ENCODE peak calls at places on chromosomes 2 and 18, in seven cellular contexts. One of them, this sample, is unnamed.

GRCh38 chr2:56199492-56199891 is 15.7 kb downstream of the CCDC85A start:
- DNase-seq in Peyer's patch: no peak
- DNase-seq in CD4-positive, alpha-beta T cell: no peak
- DNase-seq in activated B cell treated with CpG ODN at 0.5 μM for 24 hours: no peak
- DNase-seq in right lobe of liver: no peak
- DNase-seq in cardiac fibroblast: peak
- DNase-seq in CD8-positive, alpha-beta T cell: no peak
- DNase-seq in this sample: no peak

GRCh38 chr18:26655614-26656400 is 107.5 kb upstream of the KCTD1 start:
- DNase-seq in Peyer's patch: no peak
- DNase-seq in CD4-positive, alpha-beta T cell: no peak
- DNase-seq in activated B cell treated with CpG ODN at 0.5 μM for 24 hours: no peak
- DNase-seq in right lobe of liver: peak
- DNase-seq in cardiac fibroblast: peak
- DNase-seq in CD8-positive, alpha-beta T cell: no peak
- DNase-seq in this sample: no peak

GRCh38 chr2:132969371-132969985 is 299.5 kb upstream of the LYPD1 start:
- DNase-seq in Peyer's patch: no peak
- DNase-seq in CD4-positive, alpha-beta T cell: no peak
- DNase-seq in activated B cell treated with CpG ODN at 0.5 μM for 24 hours: no peak
- DNase-seq in right lobe of liver: no peak
- DNase-seq in cardiac fibroblast: no peak
- DNase-seq in CD8-positive, alpha-beta T cell: no peak
- DNase-seq in this sample: no peak

GRCh38 chr2:110732422-110733413 is at the start of gene ACOXL:
- DNase-seq in Peyer's patch: no peak
- DNase-seq in CD4-positive, alpha-beta T cell: no peak
- DNase-seq in activated B cell treated with CpG ODN at 0.5 μM for 24 hours: no peak
- DNase-seq in right lobe of liver: no peak
- DNase-seq in cardiac fibroblast: no peak
- DNase-seq in CD8-positive, alpha-beta T cell: no peak
- DNase-seq in this sample: no peak

GRCh38 chr2:96114903-96115581 is 1.3 kb downstream of the ADRA2B start:
- DNase-seq in Peyer's patch: no peak
- DNase-seq in CD4-positive, alpha-beta T cell: no peak
- DNase-seq in activated B cell treated with CpG ODN at 0.5 μM for 24 hours: no peak
- DNase-seq in right lobe of liver: no peak
- DNase-seq in cardiac fibroblast: no peak
- DNase-seq in CD8-positive, alpha-beta T cell: no peak
- DNase-seq in this sample: no peak

GRCh38 chr2:69770193-69770702 is 28.3 kb downstream of the ANXA4 start:
- DNase-seq in Peyer's patch: no peak
- DNase-seq in CD4-positive, alpha-beta T cell: no peak
- DNase-seq in activated B cell treated with CpG ODN at 0.5 μM for 24 hours: no peak
- DNase-seq in right lobe of liver: no peak
- DNase-seq in cardiac fibroblast: peak
- DNase-seq in CD8-positive, alpha-beta T cell: peak
- DNase-seq in this sample: peak

GRCh38 chr2:117855886-117856285 is 41.4 kb downstream of the DDX18 start:
- DNase-seq in Peyer's patch: no peak
- DNase-seq in CD4-positive, alpha-beta T cell: no peak
- DNase-seq in activated B cell treated with CpG ODN at 0.5 μM for 24 hours: no peak
- DNase-seq in right lobe of liver: no peak
- DNase-seq in cardiac fibroblast: no peak
- DNase-seq in CD8-positive, alpha-beta T cell: no peak
- DNase-seq in this sample: no peak

GRCh38 chr18:39313992-39314391 is 1748.4 kb upstream of the CELF4 start:
- DNase-seq in Peyer's patch: no peak
- DNase-seq in CD4-positive, alpha-beta T cell: no peak
- DNase-seq in activated B cell treated with CpG ODN at 0.5 μM for 24 hours: no peak
- DNase-seq in right lobe of liver: no peak
- DNase-seq in cardiac fibroblast: no peak
- DNase-seq in CD8-positive, alpha-beta T cell: no peak
- DNase-seq in this sample: no peak

GRCh38 chr2:188785515-188785914 is 188.7 kb upstream of the COL3A1 start:
- DNase-seq in Peyer's patch: no peak
- DNase-seq in CD4-positive, alpha-beta T cell: no peak
- DNase-seq in activated B cell treated with CpG ODN at 0.5 μM for 24 hours: no peak
- DNase-seq in right lobe of liver: no peak
- DNase-seq in cardiac fibroblast: peak
- DNase-seq in CD8-positive, alpha-beta T cell: no peak
- DNase-seq in this sample: no peak

GRCh38 chr2:118697771-118698170 is 149.7 kb downstream of the EN1 start:
- DNase-seq in Peyer's patch: no peak
- DNase-seq in CD4-positive, alpha-beta T cell: no peak
- DNase-seq in activated B cell treated with CpG ODN at 0.5 μM for 24 hours: no peak
- DNase-seq in right lobe of liver: no peak
- DNase-seq in cardiac fibroblast: peak
- DNase-seq in CD8-positive, alpha-beta T cell: no peak
- DNase-seq in this sample: no peak

GRCh38 chr2:205556357-205556756 is 125.9 kb upstream of the NRP2 start:
- DNase-seq in Peyer's patch: no peak
- DNase-seq in CD4-positive, alpha-beta T cell: no peak
- DNase-seq in activated B cell treated with CpG ODN at 0.5 μM for 24 hours: no peak
- DNase-seq in right lobe of liver: no peak
- DNase-seq in cardiac fibroblast: no peak
- DNase-seq in CD8-positive, alpha-beta T cell: no peak
- DNase-seq in this sample: no peak

GRCh38 chr18:11672198-11672597 is 16.9 kb upstream of the GNAL start:
- DNase-seq in Peyer's patch: no peak
- DNase-seq in CD4-positive, alpha-beta T cell: no peak
- DNase-seq in activated B cell treated with CpG ODN at 0.5 μM for 24 hours: no peak
- DNase-seq in right lobe of liver: no peak
- DNase-seq in cardiac fibroblast: no peak
- DNase-seq in CD8-positive, alpha-beta T cell: no peak
- DNase-seq in this sample: no peak

GRCh38 chr2:133497261-133497893 is 70.9 kb downstream of the NCKAP5 start:
- DNase-seq in Peyer's patch: no peak
- DNase-seq in CD4-positive, alpha-beta T cell: no peak
- DNase-seq in activated B cell treated with CpG ODN at 0.5 μM for 24 hours: no peak
- DNase-seq in right lobe of liver: no peak
- DNase-seq in cardiac fibroblast: peak
- DNase-seq in CD8-positive, alpha-beta T cell: no peak
- DNase-seq in this sample: no peak

GRCh38 chr2:233811732-233812131 is 33.6 kb downstream of the MROH2A start:
- DNase-seq in Peyer's patch: no peak
- DNase-seq in CD4-positive, alpha-beta T cell: peak
- DNase-seq in activated B cell treated with CpG ODN at 0.5 μM for 24 hours: peak
- DNase-seq in right lobe of liver: peak
- DNase-seq in cardiac fibroblast: no peak
- DNase-seq in CD8-positive, alpha-beta T cell: no peak
- DNase-seq in this sample: no peak

GRCh38 chr18:48656176-48656575 is 117.3 kb downstream of the CTIF start:
- DNase-seq in Peyer's patch: no peak
- DNase-seq in CD4-positive, alpha-beta T cell: no peak
- DNase-seq in activated B cell treated with CpG ODN at 0.5 μM for 24 hours: no peak
- DNase-seq in right lobe of liver: peak
- DNase-seq in cardiac fibroblast: no peak
- DNase-seq in CD8-positive, alpha-beta T cell: no peak
- DNase-seq in this sample: no peak

GRCh38 chr2:53104263-53104662 is 663.3 kb upstream of the CHAC2 start:
- DNase-seq in Peyer's patch: no peak
- DNase-seq in CD4-positive, alpha-beta T cell: no peak
- DNase-seq in activated B cell treated with CpG ODN at 0.5 μM for 24 hours: no peak
- DNase-seq in right lobe of liver: no peak
- DNase-seq in cardiac fibroblast: peak
- DNase-seq in CD8-positive, alpha-beta T cell: no peak
- DNase-seq in this sample: no peak

GRCh38 chr2:236535024-236535423 is 34.6 kb upstream of the ACKR3 start:
- DNase-seq in Peyer's patch: no peak
- DNase-seq in CD4-positive, alpha-beta T cell: no peak
- DNase-seq in activated B cell treated with CpG ODN at 0.5 μM for 24 hours: no peak
- DNase-seq in right lobe of liver: no peak
- DNase-seq in cardiac fibroblast: peak
- DNase-seq in CD8-positive, alpha-beta T cell: no peak
- DNase-seq in this sample: no peak

GRCh38 chr18:79800353-79801180 is 2.8 kb downstream of the KCNG2 start:
- DNase-seq in Peyer's patch: no peak
- DNase-seq in CD4-positive, alpha-beta T cell: peak
- DNase-seq in activated B cell treated with CpG ODN at 0.5 μM for 24 hours: no peak
- DNase-seq in right lobe of liver: no peak
- DNase-seq in cardiac fibroblast: no peak
- DNase-seq in CD8-positive, alpha-beta T cell: no peak
- DNase-seq in this sample: no peak

DNA sequence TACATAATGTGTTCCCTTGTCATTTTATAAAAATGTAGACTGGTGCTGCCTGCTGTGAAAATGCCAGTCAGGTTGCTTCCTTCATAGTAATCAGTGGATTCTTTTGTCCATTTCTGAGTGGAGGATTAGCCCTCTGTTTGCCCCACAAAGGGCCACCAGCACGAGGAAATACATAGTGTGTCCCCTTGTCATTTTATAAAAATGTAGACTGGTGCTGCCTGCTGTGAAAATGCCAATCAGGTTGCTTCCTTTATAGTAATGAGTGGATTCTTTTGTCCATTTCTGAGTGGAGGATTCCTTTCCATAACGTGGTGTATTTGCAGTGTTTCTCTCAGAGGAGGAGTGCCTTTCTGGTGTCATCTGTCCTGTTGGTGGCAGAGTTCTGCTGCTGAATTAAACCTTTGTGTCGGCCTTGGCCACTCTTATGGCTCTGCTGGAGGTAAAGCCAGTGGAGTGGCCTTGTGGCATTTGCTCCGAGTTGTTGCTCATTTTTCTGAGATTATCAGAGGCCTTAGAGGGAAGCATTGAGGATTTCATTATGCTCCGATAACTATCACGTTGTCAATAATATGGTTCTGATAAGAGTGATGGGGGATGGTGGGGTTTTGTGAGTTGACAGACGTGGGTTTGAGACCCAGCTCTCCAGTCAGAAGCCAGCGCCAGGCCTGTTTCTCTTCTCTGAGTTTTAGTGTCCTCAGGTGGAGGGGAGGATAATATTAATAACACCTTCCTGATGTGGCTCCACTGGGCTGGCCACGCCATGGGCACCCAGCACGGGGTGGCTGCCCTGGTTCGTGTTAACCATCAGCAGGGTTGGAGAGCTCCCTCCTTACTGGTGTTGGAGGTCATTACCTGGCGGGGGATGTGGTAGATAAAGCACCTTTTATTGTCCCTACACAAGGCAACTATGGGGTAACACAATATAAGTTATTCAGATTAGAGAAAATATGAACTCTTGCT is 96.6 kb downstream of the NEDD4L start:
- DNase-seq in Peyer's patch: no peak
- DNase-seq in CD4-positive, alpha-beta T cell: no peak
- DNase-seq in activated B cell treated with CpG ODN at 0.5 μM for 24 hours: no peak
- DNase-seq in right lobe of liver: no peak
- DNase-seq in cardiac fibroblast: no peak
- DNase-seq in CD8-positive, alpha-beta T cell: no peak
- DNase-seq in this sample: no peak
- TF ChIP-seq CTCF in Peyer's patch: peak
- TF ChIP-seq CTCF in CD4-positive, alpha-beta T cell: no peak
- TF ChIP-seq CTCF in activated B cell treated with CpG ODN at 0.5 μM for 24 hours: no peak
- TF ChIP-seq CTCF in right lobe of liver: peak
- TF ChIP-seq CTCF in cardiac fibroblast: no peak
- TF ChIP-seq CTCF in CD8-positive, alpha-beta T cell: no peak
- TF ChIP-seq CTCF in this sample: no peak

GRCh38 chr2:139686205-139686604 is 906.0 kb upstream of the NXPH2 start:
- DNase-seq in Peyer's patch: no peak
- DNase-seq in CD4-positive, alpha-beta T cell: no peak
- DNase-seq in activated B cell treated with CpG ODN at 0.5 μM for 24 hours: no peak
- DNase-seq in right lobe of liver: no peak
- DNase-seq in cardiac fibroblast: no peak
- DNase-seq in CD8-positive, alpha-beta T cell: no peak
- DNase-seq in this sample: no peak

GRCh38 chr2:139684286-139684860 is 904.2 kb upstream of the NXPH2 start:
- DNase-seq in Peyer's patch: no peak
- DNase-seq in CD4-positive, alpha-beta T cell: no peak
- DNase-seq in activated B cell treated with CpG ODN at 0.5 μM for 24 hours: no peak
- DNase-seq in right lobe of liver: no peak
- DNase-seq in cardiac fibroblast: no peak
- DNase-seq in CD8-positive, alpha-beta T cell: no peak
- DNase-seq in this sample: no peak

DNA sequence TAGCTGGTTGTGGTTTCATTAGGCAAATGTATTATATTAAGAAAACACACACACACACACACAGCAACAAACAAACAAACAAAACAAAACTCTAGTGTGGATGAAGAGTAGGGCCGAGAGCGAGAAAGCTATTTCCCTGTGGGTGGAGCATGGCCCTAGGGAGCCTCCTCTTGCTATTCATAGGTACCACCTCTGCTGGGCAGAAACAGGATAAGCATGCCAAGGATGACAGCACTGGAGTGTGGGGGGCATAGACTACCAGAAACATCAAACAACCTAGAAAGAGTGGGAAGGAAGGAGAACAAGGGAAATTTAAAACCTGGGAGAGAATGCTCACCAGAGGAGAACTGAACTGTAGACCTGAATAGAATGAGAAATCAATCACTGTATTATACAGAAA is 905.4 kb upstream of the NXPH2 start:
- DNase-seq in Peyer's patch: no peak
- DNase-seq in CD4-positive, alpha-beta T cell: no peak
- DNase-seq in activated B cell treated with CpG ODN at 0.5 μM for 24 hours: no peak
- DNase-seq in right lobe of liver: no peak
- DNase-seq in cardiac fibroblast: no peak
- DNase-seq in CD8-positive, alpha-beta T cell: no peak
- DNase-seq in this sample: no peak
- TF ChIP-seq CTCF in Peyer's patch: no peak
- TF ChIP-seq CTCF in CD4-positive, alpha-beta T cell: no peak
- TF ChIP-seq CTCF in activated B cell treated with CpG ODN at 0.5 μM for 24 hours: no peak
- TF ChIP-seq CTCF in right lobe of liver: no peak
- TF ChIP-seq CTCF in cardiac fibroblast: no peak
- TF ChIP-seq CTCF in CD8-positive, alpha-beta T cell: no peak
- TF ChIP-seq CTCF in this sample: no peak

DNA sequence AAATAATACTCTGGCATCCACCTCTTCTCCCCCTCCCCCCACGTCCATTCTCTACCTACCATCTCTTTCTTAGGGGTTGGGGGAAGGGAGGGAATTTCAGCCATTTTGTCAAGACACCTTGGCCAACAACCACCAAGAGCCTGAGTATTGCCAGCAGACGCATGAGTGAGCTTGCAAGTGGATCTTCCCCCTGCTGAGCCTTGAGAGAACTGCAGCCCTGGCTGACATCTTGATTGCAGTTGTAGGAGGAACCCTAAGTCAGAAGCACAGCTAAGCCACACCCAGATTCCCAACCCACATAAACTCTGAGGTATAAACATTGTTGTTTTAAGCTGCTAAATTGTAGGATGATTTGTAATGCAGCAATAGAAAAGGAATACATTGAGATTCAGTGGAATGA is 165.6 kb downstream of the TMEFF2 start:
- DNase-seq in Peyer's patch: no peak
- DNase-seq in CD4-positive, alpha-beta T cell: no peak
- DNase-seq in activated B cell treated with CpG ODN at 0.5 μM for 24 hours: no peak
- DNase-seq in right lobe of liver: no peak
- DNase-seq in cardiac fibroblast: peak
- DNase-seq in CD8-positive, alpha-beta T cell: no peak
- DNase-seq in this sample: no peak
- TF ChIP-seq CTCF in Peyer's patch: no peak
- TF ChIP-seq CTCF in CD4-positive, alpha-beta T cell: no peak
- TF ChIP-seq CTCF in activated B cell treated with CpG ODN at 0.5 μM for 24 hours: no peak
- TF ChIP-seq CTCF in right lobe of liver: no peak
- TF ChIP-seq CTCF in cardiac fibroblast: peak
- TF ChIP-seq CTCF in CD8-positive, alpha-beta T cell: no peak
- TF ChIP-seq CTCF in this sample: no peak

GRCh38 chr18:12766986-12767433 is 64.2 kb downstream of the PSMG2 start:
- DNase-seq in Peyer's patch: no peak
- DNase-seq in CD4-positive, alpha-beta T cell: no peak
- DNase-seq in activated B cell treated with CpG ODN at 0.5 μM for 24 hours: no peak
- DNase-seq in right lobe of liver: no peak
- DNase-seq in cardiac fibroblast: no peak
- DNase-seq in CD8-positive, alpha-beta T cell: no peak
- DNase-seq in this sample: no peak
- TF ChIP-seq CTCF in Peyer's patch: no peak
- TF ChIP-seq CTCF in CD4-positive, alpha-beta T cell: no peak
- TF ChIP-seq CTCF in activated B cell treated with CpG ODN at 0.5 μM for 24 hours: no peak
- TF ChIP-seq CTCF in right lobe of liver: no peak
- TF ChIP-seq CTCF in cardiac fibroblast: no peak
- TF ChIP-seq CTCF in CD8-positive, alpha-beta T cell: no peak
- TF ChIP-seq CTCF in this sample: no peak

This sample was measured in natural killer cell.